ENCODE peak calls at places on chromosomes 11 and 22, in eight cellular contexts. One of them, this sample, is unnamed.

GRCh38 chr22:42887523-42888507 is 30.7 kb upstream of the ARFGAP3 start:
- DNase-seq in GM10248: no peak
- DNase-seq in A549: no peak
- DNase-seq in lower leg skin: no peak
- DNase-seq in ovary: no peak
- DNase-seq in natural killer cell: no peak
- DNase-seq in Calu3: peak
- DNase-seq in cardiac fibroblast: no peak
- DNase-seq in this sample: no peak

GRCh38 chr11:1702506-1702905 is 5.5 kb downstream of the KRTAP5-6 start:
- DNase-seq in ovary: no peak
- DNase-seq in cardiac fibroblast: no peak
- DNase-seq in lower leg skin: peak
- DNase-seq in GM10248: no peak
- DNase-seq in Calu3: no peak
- DNase-seq in A549: no peak
- DNase-seq in natural killer cell: no peak
- DNase-seq in this sample: peak

GRCh38 chr11:128804481-128804880 is 62.6 kb downstream of the KCNJ1 start:
- DNase-seq in lower leg skin: no peak
- DNase-seq in GM10248: no peak
- DNase-seq in natural killer cell: no peak
- DNase-seq in cardiac fibroblast: peak
- DNase-seq in ovary: no peak
- DNase-seq in A549: no peak
- DNase-seq in Calu3: no peak
- DNase-seq in this sample: no peak

GRCh38 chr11:117827521-117828511 is 3.3 kb upstream of the FXYD2 start:
- DNase-seq in cardiac fibroblast: no peak
- DNase-seq in GM10248: no peak
- DNase-seq in ovary: peak
- DNase-seq in A549: no peak
- DNase-seq in natural killer cell: peak
- DNase-seq in lower leg skin: peak
- DNase-seq in Calu3: no peak
- DNase-seq in this sample: no peak

GRCh38 chr11:62665630-62666258 is 632 bp downstream of the CSKMT start:
- DNase-seq in ovary: peak
- DNase-seq in cardiac fibroblast: peak
- DNase-seq in A549: peak
- DNase-seq in GM10248: peak
- DNase-seq in lower leg skin: no peak
- DNase-seq in Calu3: peak
- DNase-seq in natural killer cell: peak
- DNase-seq in this sample: no peak

GRCh38 chr11:110478410-110478809 is 48.7 kb downstream of the FDX1 start:
- DNase-seq in GM10248: no peak
- DNase-seq in natural killer cell: no peak
- DNase-seq in cardiac fibroblast: no peak
- DNase-seq in lower leg skin: no peak
- DNase-seq in A549: no peak
- DNase-seq in ovary: no peak
- DNase-seq in Calu3: no peak
- DNase-seq in this sample: no peak

GRCh38 chr11:67060111-67060522 is 3.5 kb downstream of the RHOD start:
- DNase-seq in GM10248: no peak
- DNase-seq in ovary: no peak
- DNase-seq in A549: peak
- DNase-seq in Calu3: no peak
- DNase-seq in lower leg skin: no peak
- DNase-seq in cardiac fibroblast: peak
- DNase-seq in natural killer cell: no peak
- DNase-seq in this sample: no peak

GRCh38 chr11:65557280-65558001 is 718 bp downstream of the LTBP3 start:
- DNase-seq in natural killer cell: no peak
- DNase-seq in GM10248: no peak
- DNase-seq in Calu3: no peak
- DNase-seq in cardiac fibroblast: no peak
- DNase-seq in A549: peak
- DNase-seq in ovary: peak
- DNase-seq in lower leg skin: no peak
- DNase-seq in this sample: no peak

GRCh38 chr11:81278986-81279385 is 1454.7 kb downstream of the FAM181B start:
- DNase-seq in A549: no peak
- DNase-seq in Calu3: no peak
- DNase-seq in cardiac fibroblast: no peak
- DNase-seq in ovary: no peak
- DNase-seq in lower leg skin: no peak
- DNase-seq in natural killer cell: no peak
- DNase-seq in GM10248: no peak
- DNase-seq in this sample: no peak

GRCh38 chr11:709109-709997 is 3.3 kb downstream of the EPS8L2 start:
- DNase-seq in cardiac fibroblast: no peak
- DNase-seq in Calu3: no peak
- DNase-seq in lower leg skin: no peak
- DNase-seq in ovary: no peak
- DNase-seq in GM10248: peak
- DNase-seq in A549: no peak
- DNase-seq in natural killer cell: no peak
- DNase-seq in this sample: no peak

GRCh38 chr22:17980638-17981051 is 43.7 kb downstream of the MICAL3 start:
- DNase-seq in A549: no peak
- DNase-seq in natural killer cell: peak
- DNase-seq in cardiac fibroblast: peak
- DNase-seq in Calu3: peak
- DNase-seq in GM10248: no peak
- DNase-seq in lower leg skin: no peak
- DNase-seq in ovary: no peak
- DNase-seq in this sample: no peak

GRCh38 chr11:77560605-77561004 is 29.1 kb upstream of the AQP11 start:
- DNase-seq in natural killer cell: no peak
- DNase-seq in GM10248: no peak
- DNase-seq in Calu3: no peak
- DNase-seq in ovary: no peak
- DNase-seq in A549: peak
- DNase-seq in cardiac fibroblast: peak
- DNase-seq in lower leg skin: no peak
- DNase-seq in this sample: peak

DNA sequence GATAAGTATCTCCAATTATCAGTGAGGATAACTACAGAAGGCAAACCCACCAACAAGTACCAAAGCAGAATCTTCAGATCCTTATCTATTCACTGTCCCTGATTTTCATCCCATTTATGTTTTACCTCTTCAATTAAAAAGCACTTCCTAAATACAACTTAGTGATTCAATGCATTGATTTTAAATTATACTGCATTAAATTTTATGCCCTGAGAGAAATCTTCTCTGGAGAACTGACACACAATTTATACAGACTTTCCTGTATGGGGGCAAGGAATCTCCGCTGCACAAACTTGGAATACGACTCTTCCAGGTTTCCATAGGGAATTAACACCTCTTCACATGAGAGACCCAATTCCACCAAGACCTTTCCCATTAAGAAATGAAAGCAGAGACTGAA is at the start of gene OR10A3:
- DNase-seq in GM10248: no peak
- DNase-seq in cardiac fibroblast: no peak
- DNase-seq in natural killer cell: no peak
- DNase-seq in ovary: no peak
- DNase-seq in Calu3: no peak
- DNase-seq in A549: no peak
- DNase-seq in lower leg skin: no peak
- DNase-seq in this sample: no peak
- TF ChIP-seq CTCF in GM10248: no peak
- TF ChIP-seq CTCF in cardiac fibroblast: no peak
- TF ChIP-seq CTCF in natural killer cell: no peak
- TF ChIP-seq CTCF in ovary: no peak
- TF ChIP-seq CTCF in Calu3: no peak
- TF ChIP-seq CTCF in A549: no peak
- TF ChIP-seq CTCF in lower leg skin: no peak
- TF ChIP-seq CTCF in this sample: no peak

GRCh38 chr11:75011872-75012271 is 23.1 kb downstream of the NEU3 start:
- DNase-seq in ovary: no peak
- DNase-seq in lower leg skin: no peak
- DNase-seq in natural killer cell: no peak
- DNase-seq in A549: no peak
- DNase-seq in Calu3: no peak
- DNase-seq in cardiac fibroblast: no peak
- DNase-seq in GM10248: no peak
- DNase-seq in this sample: no peak

GRCh38 chr11:75013051-75013450 is 24.3 kb downstream of the NEU3 start:
- DNase-seq in cardiac fibroblast: peak
- DNase-seq in natural killer cell: no peak
- DNase-seq in lower leg skin: no peak
- DNase-seq in A549: peak
- DNase-seq in ovary: no peak
- DNase-seq in GM10248: no peak
- DNase-seq in Calu3: no peak
- DNase-seq in this sample: no peak

GRCh38 chr11:75011357-75011756 is 22.6 kb downstream of the NEU3 start:
- DNase-seq in GM10248: no peak
- DNase-seq in cardiac fibroblast: no peak
- DNase-seq in ovary: no peak
- DNase-seq in A549: no peak
- DNase-seq in lower leg skin: no peak
- DNase-seq in natural killer cell: no peak
- DNase-seq in Calu3: no peak
- DNase-seq in this sample: no peak

DNA sequence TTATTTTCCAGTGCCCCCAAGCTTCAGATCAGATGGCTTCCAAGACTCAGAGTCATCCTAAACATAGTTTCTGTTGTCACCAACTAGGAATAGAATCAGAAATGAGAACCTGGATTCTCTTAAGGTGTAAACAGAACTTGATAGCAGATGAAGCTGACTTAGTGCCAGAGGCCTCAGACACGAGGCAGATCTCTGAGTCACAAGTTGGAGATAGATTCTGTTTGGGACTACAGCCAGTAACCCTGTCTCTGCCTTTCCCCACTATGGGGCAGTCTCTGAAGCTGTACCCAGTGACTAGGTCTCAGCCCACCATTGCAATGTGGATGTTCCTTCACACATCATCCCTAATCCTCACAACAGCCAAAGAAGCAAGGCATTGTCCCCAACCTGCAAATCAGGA is 25.4 kb downstream of the NEU3 start:
- DNase-seq in GM10248: no peak
- DNase-seq in Calu3: no peak
- DNase-seq in lower leg skin: no peak
- DNase-seq in ovary: no peak
- DNase-seq in A549: peak
- DNase-seq in natural killer cell: no peak
- DNase-seq in cardiac fibroblast: peak
- DNase-seq in this sample: no peak
- TF ChIP-seq CTCF in GM10248: no peak
- TF ChIP-seq CTCF in Calu3: no peak
- TF ChIP-seq CTCF in lower leg skin: no peak
- TF ChIP-seq CTCF in ovary: no peak
- TF ChIP-seq CTCF in A549: no peak
- TF ChIP-seq CTCF in natural killer cell: no peak
- TF ChIP-seq CTCF in cardiac fibroblast: no peak
- TF ChIP-seq CTCF in this sample: no peak

GRCh38 chr22:26797910-26798309 is 140.5 kb downstream of the MIAT start:
- DNase-seq in lower leg skin: no peak
- DNase-seq in GM10248: no peak
- DNase-seq in ovary: no peak
- DNase-seq in Calu3: no peak
- DNase-seq in natural killer cell: no peak
- DNase-seq in cardiac fibroblast: no peak
- DNase-seq in A549: peak
- DNase-seq in this sample: no peak
- TF ChIP-seq CTCF in lower leg skin: no peak
- TF ChIP-seq CTCF in GM10248: no peak
- TF ChIP-seq CTCF in ovary: no peak
- TF ChIP-seq CTCF in Calu3: no peak
- TF ChIP-seq CTCF in natural killer cell: no peak
- TF ChIP-seq CTCF in cardiac fibroblast: no peak
- TF ChIP-seq CTCF in A549: peak
- TF ChIP-seq CTCF in this sample: peak

GRCh38 chr22:37098976-37099577 is 10.4 kb downstream of the TMPRSS6 start:
- DNase-seq in cardiac fibroblast: no peak
- DNase-seq in natural killer cell: no peak
- DNase-seq in Calu3: no peak
- DNase-seq in lower leg skin: no peak
- DNase-seq in A549: no peak
- DNase-seq in ovary: no peak
- DNase-seq in GM10248: no peak
- DNase-seq in this sample: no peak
- TF ChIP-seq CTCF in cardiac fibroblast: no peak
- TF ChIP-seq CTCF in natural killer cell: no peak
- TF ChIP-seq CTCF in Calu3: no peak
- TF ChIP-seq CTCF in lower leg skin: no peak
- TF ChIP-seq CTCF in A549: no peak
- TF ChIP-seq CTCF in ovary: no peak
- TF ChIP-seq CTCF in GM10248: peak
- TF ChIP-seq CTCF in this sample: no peak

GRCh38 chr22:39405346-39406085 is 5.9 kb downstream of the TAB1 start:
- DNase-seq in cardiac fibroblast: peak
- DNase-seq in lower leg skin: no peak
- DNase-seq in Calu3: no peak
- DNase-seq in natural killer cell: no peak
- DNase-seq in ovary: peak
- DNase-seq in A549: no peak
- DNase-seq in GM10248: no peak
- DNase-seq in this sample: no peak
- TF ChIP-seq CTCF in cardiac fibroblast: peak
- TF ChIP-seq CTCF in lower leg skin: no peak
- TF ChIP-seq CTCF in Calu3: no peak
- TF ChIP-seq CTCF in natural killer cell: no peak
- TF ChIP-seq CTCF in ovary: peak
- TF ChIP-seq CTCF in A549: no peak
- TF ChIP-seq CTCF in GM10248: no peak
- TF ChIP-seq CTCF in this sample: no peak

GRCh38 chr11:18853086-18853720 is 61.6 kb upstream of the PTPN5 start:
- DNase-seq in ovary: no peak
- DNase-seq in cardiac fibroblast: peak
- DNase-seq in GM10248: peak
- DNase-seq in Calu3: peak
- DNase-seq in lower leg skin: no peak
- DNase-seq in A549: peak
- DNase-seq in natural killer cell: no peak
- DNase-seq in this sample: no peak
- TF ChIP-seq CTCF in ovary: no peak
- TF ChIP-seq CTCF in cardiac fibroblast: peak
- TF ChIP-seq CTCF in GM10248: peak
- TF ChIP-seq CTCF in Calu3: peak
- TF ChIP-seq CTCF in lower leg skin: no peak
- TF ChIP-seq CTCF in A549: peak
- TF ChIP-seq CTCF in natural killer cell: peak
- TF ChIP-seq CTCF in this sample: peak

DNA sequence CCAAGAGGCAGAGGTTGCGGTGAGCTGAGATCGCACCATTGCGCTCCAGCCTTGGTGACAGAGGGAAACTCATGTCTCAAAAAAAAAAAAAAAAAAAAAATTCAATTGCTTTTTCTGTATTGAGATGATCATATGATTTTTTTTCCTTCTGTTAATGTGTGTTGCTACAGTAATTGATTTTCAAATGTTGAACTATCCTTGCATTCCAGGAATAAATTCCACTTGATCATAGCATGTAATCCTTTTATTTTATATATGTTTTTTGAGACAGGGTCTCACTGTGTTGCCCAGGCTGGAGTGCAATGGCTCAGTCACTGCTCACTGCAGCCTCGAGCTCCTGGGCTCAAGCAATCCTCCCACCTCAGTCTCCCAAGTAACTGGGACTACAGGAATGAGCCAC is 33.3 kb downstream of the MOV10L1 start:
- DNase-seq in Calu3: no peak
- DNase-seq in lower leg skin: no peak
- DNase-seq in cardiac fibroblast: no peak
- DNase-seq in GM10248: no peak
- DNase-seq in ovary: no peak
- DNase-seq in A549: no peak
- DNase-seq in natural killer cell: no peak
- DNase-seq in this sample: no peak
- TF ChIP-seq CTCF in Calu3: no peak
- TF ChIP-seq CTCF in lower leg skin: no peak
- TF ChIP-seq CTCF in cardiac fibroblast: no peak
- TF ChIP-seq CTCF in GM10248: no peak
- TF ChIP-seq CTCF in ovary: no peak
- TF ChIP-seq CTCF in A549: no peak
- TF ChIP-seq CTCF in natural killer cell: no peak
- TF ChIP-seq CTCF in this sample: no peak